ENCODE peak calls at places on chromosomes 5 and 9, in four cellular contexts. A, R, W and N are unnamed samples.

GRCh38 chr5:2415678-2416077 is 335.8 kb downstream of the IRX2 start:
- DNase-seq in R (no peak), W (no peak), A (no peak), N (no peak)

GRCh38 chr9:34992376-34992951 is 2.9 kb downstream of the DNAJB5 start:
- DNase-seq in A (no peak), R (no peak), W (peak), N (no peak)

GRCh38 chr9:98890256-98890655 is 53.5 kb upstream of the COL15A1 start:
- DNase-seq in W (no peak), A (no peak), R (no peak), N (no peak)

GRCh38 chr9:72635197-72635596 is 113.8 kb downstream of the TMC1 start:
- DNase-seq in R (no peak), W (peak), A (no peak), N (no peak)

GRCh38 chr5:124060413-124061095 is 548.6 kb downstream of the CSNK1G3 start:
- DNase-seq in W (no peak), A (no peak), R (no peak), N (no peak)

GRCh38 chr9:99471033-99471432 is 249.0 kb downstream of the SEC61B start:
- DNase-seq in R (no peak), W (no peak), A (no peak), N (no peak)

GRCh38 chr5:154761062-154761740 is 6.0 kb downstream of the LARP1 start:
- DNase-seq in W (no peak), A (no peak), R (no peak), N (no peak)

GRCh38 chr9:134811673-134812668 is 68.6 kb upstream of the FCN2 start:
- DNase-seq in A (no peak), W (peak), R (peak), N (no peak)

GRCh38 chr5:180128671-180129261 is 57.2 kb upstream of the RNF130 start:
- DNase-seq in A (no peak), R (no peak), W (no peak), N (no peak)

GRCh38 chr5:1386274-1386717 is 41.4 kb upstream of the CLPTM1L start:
- DNase-seq in W (peak), A (peak), R (no peak), N (no peak)

GRCh38 chr5:72817076-72817476 is 615 bp downstream of the TNPO1 start:
- DNase-seq in W (peak), R (no peak), A (peak), N (no peak)

GRCh38 chr5:148733601-148734438 is 79.5 kb upstream of the HTR4 start:
- DNase-seq in W (peak), R (peak), A (no peak), N (peak)

GRCh38 chr9:115162946-115163345 is 45.0 kb upstream of the TNC start:
- DNase-seq in A (no peak), R (no peak), W (no peak), N (no peak)

GRCh38 chr5:132074772-132075718 is 1.5 kb downstream of the CSF2 start:
- DNase-seq in W (no peak), A (no peak), R (no peak), N (no peak)

GRCh38 chr5:90381213-90381929 is 28.2 kb downstream of the CETN3 start:
- DNase-seq in A (no peak), W (no peak), R (no peak), N (no peak)

GRCh38 chr9:38682713-38683112 is 37.2 kb downstream of the FAM240B start:
- DNase-seq in W (peak), A (no peak), R (no peak), N (no peak)

GRCh38 chr9:80648336-80648735 is 1041.0 kb downstream of the TLE1 start:
- DNase-seq in R (no peak), A (no peak), W (peak), N (no peak)

GRCh38 chr5:78971998-78972397 is 13.1 kb downstream of the ARSB start:
- DNase-seq in W (no peak), R (no peak), A (no peak), N (no peak)

GRCh38 chr9:77092536-77092935 is 73.1 kb downstream of the FOXB2 start:
- DNase-seq in R (no peak), W (peak), A (no peak), N (no peak)

GRCh38 chr9:33273266-33273971 is 8.6 kb downstream of the CHMP5 start:
- DNase-seq in A (no peak), R (no peak), W (peak), N (no peak)

GRCh38 chr5:151196556-151197290 is 27.2 kb downstream of the CCDC69 start:
- DNase-seq in R (no peak), A (peak), W (no peak), N (no peak)

GRCh38 chr5:16550316-16550952 is 66.4 kb downstream of the RETREG1 start:
- DNase-seq in R (no peak), W (peak), A (peak), N (no peak)

GRCh38 chr5:76402251-76402879 is 720 bp upstream of the IQGAP2 start:
- DNase-seq in R (peak), A (peak), W (peak), N (peak)

GRCh38 chr5:8756498-8757084 is 789.3 kb downstream of the SEMA5A start:
- DNase-seq in W (peak), A (no peak), R (no peak), N (no peak)

GRCh38 chr9:118985851-118986250 is 383.4 kb downstream of the BRINP1 start:
- DNase-seq in R (no peak), W (no peak), A (no peak), N (no peak)